ENCODE peak calls at places on chromosomes 3 and 15, in ten cellular contexts. V, N, L, O, Q, J, H, A, E and G are unnamed samples.

GRCh38 chr3:86982883-86983282 is 8.1 kb downstream of the VGLL3 start:
- DNase-seq in A (no peak), H (no peak), E (no peak), J (no peak), V (peak; percentile 89), N (no peak), O (no peak), L (no peak), Q (peak; percentile 91), G (no peak)

GRCh38 chr3:77464106-77464688 is 424.3 kb downstream of the ROBO2 start:
- DNase-seq in N (no peak), V (no peak), O (no peak), E (no peak), A (no peak), L (no peak), J (no peak), H (no peak), Q (no peak), G (no peak)

GRCh38 chr3:177201707-177202397 is 4.6 kb upstream of the TBL1XR1 start:
- DNase-seq in V (peak; percentile 96), L (no peak), J (peak; percentile 87), A (no peak), E (no peak), N (no peak), Q (no peak), O (peak; percentile 8), H (peak; percentile 71), G (no peak)

GRCh38 chr3:182479335-182479734 is 314.0 kb upstream of the ATP11B start:
- DNase-seq in O (no peak), H (no peak), A (no peak), Q (no peak), V (no peak), N (no peak), L (no peak), J (no peak), E (no peak), G (no peak)

GRCh38 chr3:15331606-15332404 is 581 bp downstream of the SH3BP5 start:
- DNase-seq in J (peak; percentile 63), O (no peak), N (peak; percentile 64), A (no peak), H (no peak), Q (peak; percentile 56), L (no peak), E (peak; percentile 9), V (peak; percentile 52), G (peak; percentile 64)

GRCh38 chr3:122324871-122325323 is at the start of gene CSTA:
- DNase-seq in O (no peak), J (no peak), Q (peak; percentile 56), N (no peak), H (no peak), V (peak; percentile 13), L (peak; percentile 24), A (no peak), E (no peak), G (no peak)

GRCh38 chr3:133479401-133479800 is 79.5 kb downstream of the BFSP2 start:
- DNase-seq in O (no peak), V (no peak), Q (no peak), L (no peak), N (no peak), J (no peak), H (no peak), A (no peak), E (no peak), G (no peak)

GRCh38 chr3:50154840-50155490 is at the start of gene SEMA3F:
- DNase-seq in N (no peak), Q (peak; percentile 35), H (no peak), J (peak; percentile 97), A (no peak), V (peak; percentile 62), L (peak; percentile 77), O (no peak), E (peak; percentile 68), G (peak; percentile 63)

GRCh38 chr3:170488802-170489201 is 70.1 kb downstream of the CLDN11 start:
- DNase-seq in L (peak; percentile 34), J (no peak), E (no peak), N (no peak), V (peak; percentile 90), O (peak; percentile 51), A (no peak), Q (peak; percentile 93), H (no peak), G (no peak)

GRCh38 chr3:116148881-116149530 is 296.3 kb downstream of the LSAMP start:
- DNase-seq in O (no peak), N (no peak), L (no peak), J (no peak), E (no peak), V (no peak), A (no peak), Q (no peak), H (no peak), G (no peak)

GRCh38 chr3:16509721-16510619 is 3.5 kb downstream of the RFTN1 start:
- DNase-seq in V (no peak), Q (no peak), L (no peak), N (no peak), E (no peak), H (no peak), J (peak; percentile 60), O (no peak), A (no peak), G (peak; percentile 44)

GRCh38 chr3:114496021-114496434 is 202.2 kb downstream of the TIGIT start:
- DNase-seq in J (no peak), L (no peak), N (no peak), V (peak; percentile 70), A (peak; percentile 68), H (no peak), O (no peak), E (no peak), Q (peak; percentile 75), G (no peak)

GRCh38 chr15:23372284-23372683 is 17.7 kb downstream of the GOLGA8S start:
- DNase-seq in H (no peak), E (no peak), Q (no peak), O (no peak), L (no peak), V (peak; percentile 38), A (no peak), J (no peak), N (no peak), G (no peak)

GRCh38 chr3:46538803-46539442 is 27.2 kb downstream of the LRRC2 start:
- DNase-seq in V (peak; percentile 38), O (no peak), E (peak; percentile 33), H (no peak), A (no peak), L (no peak), N (peak; percentile 52), J (peak; percentile 71), Q (peak; percentile 57), G (peak; percentile 70)

GRCh38 chr15:59406446-59406845 is 31.5 kb upstream of the FAM81A start:
- DNase-seq in O (no peak), H (no peak), J (peak; percentile 18), N (no peak), L (no peak), V (no peak), E (no peak), A (no peak), Q (no peak), G (no peak)

GRCh38 chr3:29065211-29065785 is 215.6 kb upstream of the RBMS3 start:
- DNase-seq in N (peak; percentile 80), A (no peak), V (peak; percentile 98), H (peak; percentile 94), L (peak; percentile 87), E (peak; percentile 39), Q (peak; percentile 94), J (no peak), O (peak; percentile 97), G (no peak)

GRCh38 chr15:38217181-38217580 is 35.5 kb upstream of the SPRED1 start:
- DNase-seq in O (peak; percentile 23), H (no peak), A (no peak), Q (peak; percentile 86), J (no peak), V (peak; percentile 87), N (no peak), L (no peak), E (no peak), G (no peak)

GRCh38 chr3:177875786-177876476 is 660.3 kb upstream of the KCNMB2 start:
- DNase-seq in E (no peak), O (no peak), N (no peak), V (peak; percentile 19), A (no peak), H (no peak), Q (peak; percentile 41), L (no peak), J (no peak), G (no peak)

GRCh38 chr3:186772281-186772885 is 11.0 kb upstream of the EIF4A2 start:
- DNase-seq in J (no peak), Q (no peak), A (no peak), V (no peak), O (no peak), L (no peak), E (no peak), H (no peak), N (no peak), G (no peak)
- TF ChIP-seq CTCF in J (no peak), Q (no peak), A (no peak), V (no peak), O (no peak), L (no peak), E (no peak), H (no peak), N (no peak), G (no peak)

DNA sequence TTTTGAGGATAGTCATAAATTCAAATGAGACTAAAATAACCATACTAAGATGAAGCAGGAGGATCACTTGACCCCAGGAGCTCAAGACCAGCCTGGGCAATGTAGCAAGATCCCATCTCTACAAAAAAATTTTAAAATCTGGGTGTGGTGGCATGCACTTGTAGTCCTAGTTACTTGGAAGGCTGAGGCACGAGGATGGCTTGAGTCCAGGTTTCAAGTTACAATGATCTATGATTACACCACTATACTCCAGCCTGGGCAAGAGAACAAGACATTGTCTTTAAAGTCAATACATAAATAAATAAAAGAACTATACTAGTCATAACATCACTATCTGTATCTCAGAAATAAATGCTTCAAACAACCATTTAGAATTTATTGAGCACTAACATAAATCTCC is 8.6 kb upstream of the PHLDB2 start:
- DNase-seq in A (no peak), V (peak; percentile 74), J (no peak), N (no peak), O (no peak), H (no peak), E (no peak), Q (peak; percentile 80), L (peak; percentile 12), G (no peak)
- TF ChIP-seq CTCF in A (no peak), V (no peak), J (no peak), N (no peak), O (no peak), H (no peak), E (no peak), Q (no peak), L (no peak), G (no peak)

GRCh38 chr3:106251160-106251892 is 382.5 kb upstream of the CBLB start:
- DNase-seq in V (no peak), A (no peak), H (no peak), Q (peak; percentile 11), N (no peak), J (no peak), O (no peak), E (no peak), L (no peak), G (no peak)
- TF ChIP-seq CTCF in V (no peak), A (peak; percentile 1), H (no peak), Q (no peak), N (no peak), J (no peak), O (no peak), E (no peak), L (no peak), G (no peak)

GRCh38 chr15:100651253-100651652 is 48.9 kb downstream of the ASB7 start:
- DNase-seq in O (no peak), N (no peak), H (no peak), Q (peak; percentile 66), L (no peak), V (no peak), J (no peak), E (no peak), A (no peak), G (no peak)
- TF ChIP-seq CTCF in O (no peak), N (no peak), H (no peak), Q (no peak), L (no peak), V (peak; percentile 22), J (no peak), E (no peak), A (no peak), G (no peak)